ENCODE peak calls at places on chromosomes 13 and 19, in seven cellular contexts. One of them, this sample, is unnamed.
A peak's percentile ranks its signal among the peaks of the same experiment; 100 is the strongest.

GRCh38 chr13:38624822-38625221 is 62.1 kb upstream of the FREM2 start:
- DNase-seq in B cell: no peak
- DNase-seq in memory B cell: no peak
- DNase-seq in left ventricle myocardium inferior: no peak
- DNase-seq in effector CD4-positive, alpha-beta T cell: no peak
- DNase-seq in aorta: no peak
- DNase-seq in MM.1S: no peak
- DNase-seq in this sample: no peak

GRCh38 chr13:33799950-33800592 is 17.9 kb upstream of the RFC3 start:
- DNase-seq in left ventricle myocardium inferior: no peak
- DNase-seq in aorta: no peak
- DNase-seq in effector CD4-positive, alpha-beta T cell: no peak
- DNase-seq in MM.1S: no peak
- DNase-seq in B cell: no peak
- DNase-seq in memory B cell: no peak
- DNase-seq in this sample: no peak

GRCh38 chr19:10651821-10652220 is 2.3 kb upstream of the ILF3 start:
- DNase-seq in B cell: no peak
- DNase-seq in memory B cell: no peak
- DNase-seq in effector CD4-positive, alpha-beta T cell: no peak
- DNase-seq in MM.1S: peak; percentile 87
- DNase-seq in aorta: no peak
- DNase-seq in left ventricle myocardium inferior: no peak
- DNase-seq in this sample: no peak

GRCh38 chr13:96460571-96460970 is 370.7 kb downstream of the HS6ST3 start:
- DNase-seq in aorta: no peak
- DNase-seq in B cell: no peak
- DNase-seq in memory B cell: no peak
- DNase-seq in left ventricle myocardium inferior: no peak
- DNase-seq in effector CD4-positive, alpha-beta T cell: no peak
- DNase-seq in MM.1S: peak; percentile 51
- DNase-seq in this sample: no peak

GRCh38 chr13:77698211-77699058 is 948 bp downstream of the SLAIN1 start:
- DNase-seq in MM.1S: peak; percentile 67
- DNase-seq in B cell: peak; percentile 61
- DNase-seq in aorta: peak; percentile 46
- DNase-seq in effector CD4-positive, alpha-beta T cell: peak; percentile 34
- DNase-seq in left ventricle myocardium inferior: peak; percentile 19
- DNase-seq in memory B cell: peak; percentile 48
- DNase-seq in this sample: no peak

GRCh38 chr13:110106726-110107125 is 200.2 kb downstream of the COL4A1 start:
- DNase-seq in B cell: no peak
- DNase-seq in aorta: peak; percentile 83
- DNase-seq in left ventricle myocardium inferior: peak; percentile 75
- DNase-seq in memory B cell: no peak
- DNase-seq in effector CD4-positive, alpha-beta T cell: no peak
- DNase-seq in MM.1S: no peak
- DNase-seq in this sample: peak; percentile 47

GRCh38 chr13:45527699-45528462 is 63.1 kb downstream of the COG3 start:
- DNase-seq in left ventricle myocardium inferior: no peak
- DNase-seq in aorta: no peak
- DNase-seq in effector CD4-positive, alpha-beta T cell: no peak
- DNase-seq in B cell: no peak
- DNase-seq in MM.1S: no peak
- DNase-seq in memory B cell: no peak
- DNase-seq in this sample: no peak

GRCh38 chr19:36436531-36436930 is 18.1 kb upstream of the ZFP82 start:
- DNase-seq in MM.1S: no peak
- DNase-seq in aorta: no peak
- DNase-seq in memory B cell: no peak
- DNase-seq in left ventricle myocardium inferior: no peak
- DNase-seq in B cell: peak; percentile 36
- DNase-seq in effector CD4-positive, alpha-beta T cell: no peak
- DNase-seq in this sample: peak; percentile 41

GRCh38 chr13:61084983-61085382 is 330.7 kb downstream of the PCDH20 start:
- DNase-seq in MM.1S: no peak
- DNase-seq in aorta: no peak
- DNase-seq in left ventricle myocardium inferior: no peak
- DNase-seq in memory B cell: no peak
- DNase-seq in effector CD4-positive, alpha-beta T cell: no peak
- DNase-seq in B cell: no peak
- DNase-seq in this sample: peak; percentile 59